ENCODE peak calls at places on chromosomes 4 and X, in five cellular contexts. Z, W, V, T and S are unnamed samples.

GRCh38 chrX:26203556-26203955 is 11.3 kb downstream of the MAGEB6 start:
- DNase-seq in T (no peak), V (no peak), Z (no peak), W (no peak), S (no peak)

GRCh38 chr4:113979973-113980615 is 647 bp upstream of the ARSJ start:
- DNase-seq in Z (no peak), W (peak), T (no peak), V (peak), S (no peak)

GRCh38 chr4:67911638-67912037 is 27.8 kb upstream of the TMPRSS11D start:
- DNase-seq in V (no peak), W (no peak), T (no peak), Z (no peak), S (no peak)

GRCh38 chr4:105605493-105605892 is 53.1 kb downstream of the ARHGEF38 start:
- DNase-seq in V (peak), T (peak), W (peak), Z (no peak), S (peak)

GRCh38 chr4:46016306-46016705 is 107.5 kb downstream of the GABRG1 start:
- DNase-seq in V (no peak), W (no peak), T (no peak), Z (peak), S (peak)

GRCh38 chr4:53313510-53313909 is 52.4 kb downstream of the SCFD2 start:
- DNase-seq in T (no peak), Z (peak), W (peak), V (peak), S (peak)

GRCh38 chr4:26751004-26751403 is 109.6 kb upstream of the STIM2 start:
- DNase-seq in Z (no peak), T (no peak), V (no peak), W (no peak), S (no peak)

GRCh38 chr4:68180858-68181531 is 51.3 kb upstream of the TMPRSS11F start:
- DNase-seq in V (peak), W (peak), T (peak), Z (no peak), S (peak)

GRCh38 chrX:150573702-150574101 is 5.3 kb downstream of the MTM1 start:
- DNase-seq in V (no peak), T (no peak), Z (no peak), W (no peak), S (no peak)

GRCh38 chrX:39152106-39152649 is 350.9 kb downstream of the MID1IP1 start:
- DNase-seq in Z (peak), V (no peak), W (no peak), T (no peak), S (peak)

GRCh38 chr4:158801677-158802076 is 32.9 kb downstream of the FNIP2 start:
- DNase-seq in W (no peak), V (no peak), T (no peak), Z (no peak), S (no peak)

GRCh38 chr4:79917246-79917645 is 155.8 kb downstream of the ANTXR2 start:
- DNase-seq in V (peak), T (peak), Z (peak), W (peak), S (peak)

GRCh38 chr4:123209436-123209835 is 187.2 kb upstream of the SPRY1 start:
- DNase-seq in T (no peak), W (no peak), V (peak), Z (no peak), S (no peak)

GRCh38 chr4:43481526-43481925 is 589.0 kb downstream of the GRXCR1 start:
- DNase-seq in V (no peak), W (no peak), T (no peak), Z (no peak), S (no peak)

GRCh38 chrX:31702208-31702607 is 630.4 kb upstream of the FTHL17 start:
- DNase-seq in T (no peak), V (no peak), Z (no peak), W (no peak), S (no peak)

GRCh38 chr4:20356565-20356964 is 104.9 kb downstream of the SLIT2 start:
- DNase-seq in W (peak), T (no peak), Z (peak), V (peak), S (peak)

GRCh38 chrX:52034211-52034610 is 34.8 kb downstream of the MAGED4B start:
- DNase-seq in V (no peak), W (no peak), Z (no peak), T (no peak), S (no peak)

GRCh38 chrX:53606456-53606855 is 80.1 kb downstream of the HUWE1 start:
- DNase-seq in V (no peak), W (no peak), T (no peak), Z (no peak), S (no peak)

GRCh38 chr4:10891866-10892265 is 207.3 kb upstream of the CLNK start:
- DNase-seq in V (no peak), W (no peak), T (no peak), Z (peak), S (no peak)

GRCh38 chrX:48083212-48083611 is 11.8 kb upstream of the ZNF630 start:
- DNase-seq in Z (peak), W (peak), T (peak), V (peak), S (peak)

GRCh38 chr4:118343501-118343900 is 9.3 kb downstream of the PRSS12 start:
- DNase-seq in Z (no peak), W (no peak), V (no peak), T (no peak), S (no peak)

GRCh38 chr4:7020290-7020689 is 22.9 kb upstream of the TADA2B start:
- DNase-seq in T (no peak), V (no peak), W (no peak), Z (peak), S (no peak)

GRCh38 chrX:23749576-23749975 is 6.5 kb upstream of the ACOT9 start:
- DNase-seq in Z (no peak), W (no peak), T (no peak), V (no peak), S (no peak)

GRCh38 chr4:8050555-8051206 is 107.9 kb downstream of the ABLIM2 start:
- DNase-seq in T (peak), W (peak), Z (no peak), V (peak), S (peak)

GRCh38 chrX:50448565-50448964 is 22.1 kb downstream of the DGKK start:
- DNase-seq in W (no peak), Z (no peak), V (no peak), T (no peak), S (no peak)

GRCh38 chrX:115098897-115099296 is 81.5 kb upstream of the IL13RA2 start:
- DNase-seq in T (no peak), Z (no peak), W (no peak), V (no peak), S (no peak)

GRCh38 chrX:57964975-57965374 is 54.7 kb upstream of the ZXDA start:
- DNase-seq in Z (no peak), T (no peak), V (no peak), W (peak), S (no peak)

GRCh38 chr4:140071806-140072205 is 82.2 kb downstream of the MAML3 start:
- DNase-seq in T (peak), Z (no peak), W (peak), V (peak), S (peak)

GRCh38 chrX:10634681-10635161 is 14.3 kb upstream of the MID1 start:
- DNase-seq in W (peak), V (peak), T (peak), Z (no peak), S (peak)

GRCh38 chrX:132413459-132413858 is 75.4 kb downstream of the MBNL3 start:
- DNase-seq in V (no peak), W (no peak), T (no peak), Z (peak), S (no peak)

GRCh38 chrX:132414404-132414803 is 74.4 kb downstream of the MBNL3 start:
- DNase-seq in Z (no peak), T (no peak), V (no peak), W (no peak), S (no peak)

GRCh38 chrX:132409780-132410556 is 78.9 kb downstream of the MBNL3 start:
- DNase-seq in W (no peak), V (no peak), T (no peak), Z (no peak), S (no peak)

GRCh38 chrX:132412208-132412607 is 76.6 kb downstream of the MBNL3 start:
- DNase-seq in T (no peak), W (peak), Z (peak), V (no peak), S (peak)

DNA sequence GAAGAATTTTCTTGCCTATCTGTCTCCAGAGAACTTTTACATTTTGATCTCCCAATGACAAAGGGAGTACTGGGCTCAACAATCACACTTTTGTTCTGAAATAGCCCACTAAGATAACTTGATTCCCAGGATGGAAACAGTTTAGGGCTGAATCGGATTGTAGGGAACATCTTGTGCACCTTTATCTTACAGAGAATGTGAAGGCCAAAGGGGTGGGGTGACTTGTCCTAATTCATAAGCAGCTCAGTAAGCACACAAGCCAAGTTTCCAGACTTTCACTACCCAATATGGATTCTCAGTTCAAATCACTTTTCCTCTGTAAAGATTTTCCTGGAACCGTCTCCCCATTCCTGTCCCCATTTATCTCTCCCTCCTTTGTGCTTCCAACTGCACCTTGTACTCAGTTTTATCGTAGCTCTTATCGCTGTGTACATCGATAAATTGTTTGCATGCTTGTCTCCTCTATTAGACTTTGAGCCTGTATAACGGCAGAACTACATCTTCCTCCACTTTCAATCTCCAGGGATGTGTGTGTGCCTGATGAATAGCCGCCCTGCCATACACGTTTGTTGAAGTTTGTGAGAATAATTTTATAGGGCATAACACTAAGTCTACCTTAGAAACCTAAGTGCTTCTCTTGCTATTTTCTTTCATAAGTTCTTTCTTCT is 77.4 kb downstream of the MBNL3 start:
- DNase-seq in W (no peak), T (no peak), Z (no peak), V (no peak), S (no peak)
- H3K4me3 ChIP-seq in W (no peak), T (no peak), Z (peak), V (no peak), S (no peak)

DNA sequence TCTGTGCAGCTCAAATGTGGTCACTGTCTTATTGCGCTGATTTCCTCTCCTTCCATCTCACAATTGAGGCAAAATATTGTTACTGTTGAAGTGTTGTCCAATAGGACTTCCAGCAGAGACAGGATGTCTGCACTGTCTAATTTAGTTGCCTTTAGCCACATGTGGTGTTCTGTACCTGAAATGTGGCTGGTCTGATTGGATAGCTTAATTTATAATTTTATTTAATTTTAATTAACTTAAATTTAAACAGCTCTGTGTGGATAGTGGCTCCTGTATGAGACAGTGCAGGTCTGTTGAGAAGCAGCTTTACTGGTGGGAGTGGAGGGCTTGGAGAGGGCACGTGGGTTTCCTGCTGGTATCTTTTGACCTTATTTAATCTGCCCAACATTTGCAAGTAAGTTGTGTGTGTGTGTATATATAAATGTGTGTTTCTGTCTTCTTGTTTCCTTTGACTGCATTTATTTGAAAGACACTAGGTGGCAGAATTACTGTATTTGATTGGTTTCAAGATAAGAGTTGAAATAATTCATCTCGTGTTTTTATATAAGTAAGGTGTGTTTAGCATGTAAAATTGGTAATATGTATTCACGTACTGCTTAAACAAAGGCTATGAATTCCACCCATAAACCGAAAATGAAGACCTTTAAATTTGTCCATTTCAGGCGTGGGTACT is 55.3 kb upstream of the MSANTD1 start:
- DNase-seq in V (peak), T (no peak), Z (no peak), W (peak), S (peak)
- TF ChIP-seq CTCF in V (peak), T (peak), Z (peak), W (peak), S (peak)

GRCh38 chrX:13091111-13091765 is 46.8 kb upstream of the FAM9C start:
- DNase-seq in T (peak), Z (no peak), V (peak), W (no peak), S (peak)
- H3K4me3 ChIP-seq in T (no peak), Z (no peak), V (no peak), W (no peak), S (no peak)

GRCh38 chr4:39406763-39407583 is at the start of gene KLB:
- DNase-seq in W (no peak), Z (no peak), T (no peak), V (peak), S (no peak)

GRCh38 chr4:39415678-39416283 is 9.1 kb downstream of the KLB start:
- DNase-seq in T (peak), Z (no peak), V (peak), W (no peak), S (no peak)

GRCh38 chr4:39407584-39407885 is 805 bp downstream of the KLB start:
- DNase-seq in V (no peak), W (no peak), Z (no peak), T (no peak), S (no peak)

DNA sequence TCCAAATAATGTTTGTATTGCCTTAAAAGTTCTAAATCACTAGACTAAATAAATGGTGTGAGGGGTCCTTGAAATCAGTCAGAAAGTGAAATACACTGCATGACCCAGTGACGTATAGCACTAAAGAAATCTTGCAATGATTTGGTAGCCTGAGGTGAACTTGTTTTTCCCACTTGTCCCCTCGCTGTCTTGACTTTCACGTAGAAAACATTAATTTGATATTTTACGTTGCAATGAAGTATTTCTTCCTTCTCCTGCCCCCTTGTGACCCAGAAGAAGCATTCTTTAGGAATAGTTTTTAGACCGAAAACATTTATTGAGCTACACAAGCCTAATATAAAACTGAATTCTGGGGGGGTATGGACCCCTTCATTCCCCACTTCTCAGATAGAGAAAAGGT is 3.7 kb downstream of the KLB start:
- DNase-seq in T (peak), Z (no peak), W (no peak), V (peak), S (peak)
- TF ChIP-seq CTCF in T (peak), Z (peak), W (peak), V (peak), S (peak)

GRCh38 chr4:76434901-76435688 is at the start of gene SHROOM3:
- DNase-seq in V (no peak), Z (peak), T (peak), W (peak), S (peak)
- H3K4me3 ChIP-seq in V (peak), Z (peak), T (no peak), W (peak), S (no peak)

DNA sequence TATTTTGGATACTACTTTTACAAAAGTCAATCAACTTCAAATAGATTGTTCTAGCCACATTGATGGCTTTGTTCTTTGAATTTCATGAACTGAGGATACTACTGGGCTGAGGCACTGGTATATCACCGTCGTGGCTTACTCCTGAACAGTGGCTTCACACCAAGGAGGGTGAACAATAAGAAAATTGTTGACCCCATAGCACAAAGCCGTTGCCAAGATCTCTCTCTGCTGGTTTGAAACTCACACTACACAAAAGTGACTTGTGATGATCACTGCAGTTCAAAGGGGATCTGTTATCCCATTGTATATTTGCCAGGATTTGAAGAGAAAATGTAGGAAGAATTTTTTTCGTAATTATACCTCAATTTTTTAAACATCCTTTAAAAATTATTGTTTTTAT is 119.6 kb downstream of the PDLIM5 start:
- DNase-seq in T (no peak), W (no peak), Z (peak), V (no peak), S (no peak)
- TF ChIP-seq CTCF in T (no peak), W (no peak), Z (peak), V (no peak), S (no peak)